ENCODE peak calls at places on chromosome 1, in six cellular contexts. One of them, this sample, is unnamed.

GRCh38 chr1:9384751-9385245 is 92.1 kb downstream of the SPSB1 start:
- DNase-seq in GM12891: no peak
- DNase-seq in HepG2: no peak
- DNase-seq in GM12878: no peak
- DNase-seq in K562: no peak
- DNase-seq in H1: no peak
- DNase-seq in this sample: no peak

GRCh38 chr1:207890136-207890738 is 20.7 kb downstream of the CD34 start:
- DNase-seq in GM12891: no peak
- DNase-seq in HepG2: no peak
- DNase-seq in GM12878: no peak
- DNase-seq in K562: no peak
- DNase-seq in H1: no peak
- DNase-seq in this sample: no peak

GRCh38 chr1:41479808-41480160 is 4.7 kb downstream of the EDN2 start:
- DNase-seq in GM12891: no peak
- DNase-seq in HepG2: no peak
- DNase-seq in GM12878: no peak
- DNase-seq in K562: no peak
- DNase-seq in H1: no peak
- DNase-seq in this sample: no peak

GRCh38 chr1:189939967-189940366 is 537.7 kb downstream of the BRINP3 start:
- DNase-seq in GM12891: no peak
- DNase-seq in HepG2: no peak
- DNase-seq in GM12878: no peak
- DNase-seq in K562: no peak
- DNase-seq in H1: no peak
- DNase-seq in this sample: no peak

GRCh38 chr1:3067301-3067670 is 1.7 kb upstream of the PRDM16 start:
- DNase-seq in GM12891: no peak
- DNase-seq in HepG2: no peak
- DNase-seq in GM12878: no peak
- DNase-seq in K562: no peak
- DNase-seq in H1: peak; percentile 58
- DNase-seq in this sample: no peak

GRCh38 chr1:240496941-240497340 is 115.0 kb downstream of the GREM2 start:
- DNase-seq in GM12891: no peak
- DNase-seq in HepG2: no peak
- DNase-seq in GM12878: no peak
- DNase-seq in K562: no peak
- DNase-seq in H1: no peak
- DNase-seq in this sample: no peak

GRCh38 chr1:21277178-21277577 is 13.1 kb downstream of the ECE1 start:
- DNase-seq in GM12891: no peak
- DNase-seq in HepG2: no peak
- DNase-seq in GM12878: no peak
- DNase-seq in K562: no peak
- DNase-seq in H1: no peak
- DNase-seq in this sample: no peak

GRCh38 chr1:34928066-34928864 is 1.2 kb downstream of the DLGAP3 start:
- DNase-seq in GM12891: no peak
- DNase-seq in HepG2: no peak
- DNase-seq in GM12878: no peak
- DNase-seq in K562: no peak
- DNase-seq in H1: no peak
- DNase-seq in this sample: no peak

GRCh38 chr1:186208405-186209129 is 166.5 kb downstream of the TPR start:
- DNase-seq in GM12891: no peak
- DNase-seq in HepG2: no peak
- DNase-seq in GM12878: no peak
- DNase-seq in K562: no peak
- DNase-seq in H1: no peak
- DNase-seq in this sample: no peak

GRCh38 chr1:152459596-152460528 is 45.8 kb upstream of the CRNN start:
- DNase-seq in GM12891: peak; percentile 34
- DNase-seq in HepG2: peak; percentile 51
- DNase-seq in GM12878: peak; percentile 84
- DNase-seq in K562: peak; percentile 66
- DNase-seq in H1: peak; percentile 62
- DNase-seq in this sample: peak; percentile 34

GRCh38 chr1:27650527-27651175 is 15.7 kb upstream of the FGR start:
- DNase-seq in GM12891: no peak
- DNase-seq in HepG2: peak; percentile 43
- DNase-seq in GM12878: no peak
- DNase-seq in K562: no peak
- DNase-seq in H1: no peak
- DNase-seq in this sample: no peak

GRCh38 chr1:91583326-91583755 is 82.7 kb downstream of the CDC7 start:
- DNase-seq in GM12891: no peak
- DNase-seq in HepG2: no peak
- DNase-seq in GM12878: no peak
- DNase-seq in K562: no peak
- DNase-seq in H1: no peak
- DNase-seq in this sample: no peak

GRCh38 chr1:29379438-29380073 is 143.2 kb downstream of the PTPRU start:
- DNase-seq in GM12891: no peak
- DNase-seq in HepG2: peak; percentile 53
- DNase-seq in GM12878: peak; percentile 2
- DNase-seq in K562: peak; percentile 64
- DNase-seq in H1: peak; percentile 68
- DNase-seq in this sample: no peak

GRCh38 chr1:178057863-178058576 is 35.9 kb upstream of the RASAL2 start:
- DNase-seq in GM12891: no peak
- DNase-seq in HepG2: no peak
- DNase-seq in GM12878: no peak
- DNase-seq in K562: no peak
- DNase-seq in H1: no peak
- DNase-seq in this sample: no peak

DNA sequence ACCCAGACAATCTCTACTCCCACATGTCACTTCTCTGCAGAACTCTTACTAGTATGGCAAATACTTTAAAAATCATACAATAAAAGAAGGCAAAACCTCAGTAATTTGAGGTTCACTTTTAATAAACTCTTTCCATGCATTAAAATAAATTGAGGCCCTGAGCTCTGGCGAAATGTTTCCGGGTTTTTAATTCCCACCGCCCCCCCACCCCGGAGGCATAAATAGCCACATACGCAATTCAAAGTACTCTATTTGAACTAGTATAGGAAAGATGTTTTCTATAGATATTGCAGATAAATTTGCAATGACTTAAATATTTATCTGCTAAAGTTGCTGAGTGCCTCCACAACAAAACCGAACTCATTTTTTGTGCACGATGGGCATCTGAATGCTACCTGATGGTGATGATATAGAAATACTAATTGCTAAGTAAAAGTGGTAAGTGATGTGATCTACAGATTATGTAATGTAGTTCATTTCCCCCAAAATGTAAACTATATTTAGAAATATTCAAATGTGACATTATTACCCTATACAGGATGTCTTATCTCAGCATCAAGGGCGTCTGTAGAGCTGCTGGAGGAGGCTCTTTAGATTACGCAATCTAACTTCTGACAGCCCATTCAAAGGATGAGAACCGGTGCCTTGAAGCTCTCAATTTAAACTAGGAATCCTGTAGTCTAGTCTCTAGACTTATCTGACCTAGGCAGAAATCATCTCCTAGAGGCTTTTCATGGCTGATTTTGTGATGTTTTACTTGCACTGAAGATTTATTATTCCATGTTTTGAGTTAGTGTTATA is 8.6 kb downstream of the IRF2BP2 start:
- DNase-seq in GM12891: no peak
- DNase-seq in HepG2: peak; percentile 64
- DNase-seq in GM12878: no peak
- DNase-seq in K562: peak; percentile 54
- DNase-seq in H1: no peak
- DNase-seq in this sample: no peak
- TF ChIP-seq POLR2AphosphoS5 in GM12891: peak; percentile 51
- TF ChIP-seq POLR2AphosphoS5 in HepG2: peak; percentile 73
- TF ChIP-seq POLR2AphosphoS5 in GM12878: peak; percentile 59
- TF ChIP-seq POLR2AphosphoS5 in K562: peak; percentile 48
- TF ChIP-seq POLR2AphosphoS5 in H1: no peak
- TF ChIP-seq POLR2AphosphoS5 in this sample: no peak

GRCh38 chr1:114758251-114758832 is 558 bp upstream of the CSDE1 start:
- DNase-seq in GM12891: no peak
- DNase-seq in HepG2: peak; percentile 7
- DNase-seq in GM12878: no peak
- DNase-seq in K562: no peak
- DNase-seq in H1: no peak
- DNase-seq in this sample: no peak

GRCh38 chr1:114756009-114756892 is 1.5 kb downstream of the CSDE1 start:
- DNase-seq in GM12891: no peak
- DNase-seq in HepG2: no peak
- DNase-seq in GM12878: peak; percentile 54
- DNase-seq in K562: no peak
- DNase-seq in H1: no peak
- DNase-seq in this sample: no peak

GRCh38 chr1:114756949-114757454 is 782 bp downstream of the CSDE1 start:
- DNase-seq in GM12891: no peak
- DNase-seq in HepG2: peak; percentile 49
- DNase-seq in GM12878: no peak
- DNase-seq in K562: no peak
- DNase-seq in H1: no peak
- DNase-seq in this sample: no peak

GRCh38 chr1:114755006-114755936 is 2.5 kb downstream of the CSDE1 start:
- DNase-seq in GM12891: no peak
- DNase-seq in HepG2: no peak
- DNase-seq in GM12878: no peak
- DNase-seq in K562: no peak
- DNase-seq in H1: no peak
- DNase-seq in this sample: no peak

DNA sequence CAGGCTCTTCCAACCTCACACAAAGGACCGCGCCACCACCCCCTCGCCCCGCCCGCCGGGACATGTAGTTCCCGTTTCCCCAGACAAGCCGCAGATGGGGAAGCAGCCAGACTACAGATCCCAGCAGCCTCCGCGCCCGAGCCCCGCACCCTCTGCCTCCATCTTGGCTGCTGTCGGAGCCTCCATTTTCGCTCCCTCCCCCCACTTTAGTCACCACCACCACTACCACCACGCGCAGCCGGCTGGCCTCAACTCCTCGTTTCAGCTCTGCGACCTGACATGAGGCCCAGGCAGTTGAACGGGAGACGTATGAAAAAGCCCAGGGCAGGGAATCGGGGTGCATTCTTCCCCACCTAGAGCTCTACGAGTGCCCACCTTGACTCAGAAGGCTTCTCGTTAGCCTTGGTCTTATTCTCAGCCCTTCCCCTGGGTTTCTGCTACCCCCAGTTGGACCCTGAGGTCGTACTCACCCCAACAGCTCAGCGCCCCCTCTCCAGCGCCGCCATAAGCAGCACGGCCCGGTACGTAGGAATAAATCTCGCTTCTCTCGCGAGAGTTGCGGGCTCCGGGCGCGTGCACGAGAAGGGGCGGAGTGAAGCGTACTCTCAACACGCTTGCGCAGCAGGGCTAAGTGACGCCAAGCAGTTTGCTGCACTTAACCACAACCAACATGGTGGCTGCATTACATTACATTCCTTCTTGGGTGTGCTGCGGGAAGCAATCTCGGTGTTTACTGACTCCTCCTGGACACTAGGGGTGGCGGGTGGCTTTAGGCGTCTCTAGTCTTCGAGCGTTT is at the start of gene CSDE1:
- DNase-seq in GM12891: peak; percentile 61
- DNase-seq in HepG2: peak; percentile 98
- DNase-seq in GM12878: peak; percentile 93
- DNase-seq in K562: peak; percentile 95
- DNase-seq in H1: peak; percentile 95
- DNase-seq in this sample: peak; percentile 71
- TF ChIP-seq POLR2A in GM12891: peak; percentile 96
- TF ChIP-seq POLR2A in HepG2: peak; percentile 97
- TF ChIP-seq POLR2A in GM12878: peak; percentile 98
- TF ChIP-seq POLR2A in K562: peak; percentile 99
- TF ChIP-seq POLR2A in H1: peak; percentile 95
- TF ChIP-seq POLR2A in this sample: peak; percentile 96

GRCh38 chr1:95309031-95309459 is 75.0 kb downstream of the RWDD3 start:
- DNase-seq in GM12891: no peak
- DNase-seq in HepG2: peak; percentile 32
- DNase-seq in GM12878: no peak
- DNase-seq in K562: peak; percentile 44
- DNase-seq in H1: no peak
- DNase-seq in this sample: no peak
- TF ChIP-seq TAF1 in GM12891: no peak
- TF ChIP-seq TAF1 in HepG2: no peak
- TF ChIP-seq TAF1 in GM12878: no peak
- TF ChIP-seq TAF1 in K562: no peak
- TF ChIP-seq TAF1 in H1: no peak
- TF ChIP-seq TAF1 in this sample: no peak

GRCh38 chr1:153921803-153922075 is 1.0 kb downstream of the GATAD2B start:
- DNase-seq in GM12891: no peak
- DNase-seq in HepG2: no peak
- DNase-seq in GM12878: no peak
- DNase-seq in K562: no peak
- DNase-seq in H1: no peak
- DNase-seq in this sample: no peak

GRCh38 chr1:153922076-153922837 is 515 bp downstream of the GATAD2B start:
- DNase-seq in GM12891: peak; percentile 41
- DNase-seq in HepG2: peak; percentile 51
- DNase-seq in GM12878: no peak
- DNase-seq in K562: peak; percentile 87
- DNase-seq in H1: peak; percentile 60
- DNase-seq in this sample: peak; percentile 52

GRCh38 chr1:153921080-153921802 is 1.5 kb downstream of the GATAD2B start:
- DNase-seq in GM12891: no peak
- DNase-seq in HepG2: no peak
- DNase-seq in GM12878: no peak
- DNase-seq in K562: peak; percentile 5
- DNase-seq in H1: no peak
- DNase-seq in this sample: no peak

GRCh38 chr1:153919879-153920852 is 2.6 kb downstream of the GATAD2B start:
- DNase-seq in GM12891: no peak
- DNase-seq in HepG2: no peak
- DNase-seq in GM12878: no peak
- DNase-seq in K562: peak; percentile 11
- DNase-seq in H1: no peak
- DNase-seq in this sample: no peak

DNA sequence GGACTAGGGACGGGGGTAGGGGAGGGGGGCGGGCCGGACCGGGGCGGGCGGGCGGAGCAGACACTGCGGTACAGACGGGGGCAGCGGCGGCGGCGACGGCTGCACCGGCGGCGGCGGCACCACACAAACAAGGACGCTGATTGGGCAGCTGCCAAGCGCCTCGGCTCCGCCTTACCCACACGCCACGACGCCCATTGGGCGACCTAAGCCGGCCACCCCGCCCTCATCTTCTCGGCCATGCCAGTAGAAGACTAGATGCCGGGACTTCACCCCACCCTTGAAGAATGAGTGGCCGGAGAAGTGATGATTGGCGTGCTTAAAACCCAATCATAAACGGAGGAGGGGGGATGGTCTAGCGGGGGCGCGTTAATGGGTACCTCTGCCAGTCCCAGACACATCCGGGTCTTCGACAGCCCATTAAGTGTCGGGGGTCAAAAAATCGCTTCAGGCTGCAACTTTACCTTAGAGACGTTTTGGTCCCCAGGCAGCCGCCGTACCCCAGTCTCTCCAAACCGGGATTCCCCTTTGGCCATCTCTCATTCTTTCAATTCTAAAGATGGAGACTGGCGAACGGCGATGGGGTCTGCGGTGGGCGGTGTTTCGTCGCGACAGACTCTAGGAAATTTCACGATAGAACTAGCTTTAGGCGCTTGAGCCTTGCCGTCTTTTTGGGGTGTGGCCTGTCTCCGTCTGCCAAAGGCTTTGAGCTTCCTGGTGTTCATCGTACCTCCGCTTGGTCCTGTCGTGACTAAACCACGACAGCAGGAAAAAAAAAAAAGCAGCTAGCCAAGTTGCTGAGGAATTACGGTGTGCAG is at the start of gene GATAD2B:
- DNase-seq in GM12891: peak; percentile 82
- DNase-seq in HepG2: peak; percentile 99
- DNase-seq in GM12878: peak; percentile 100
- DNase-seq in K562: peak; percentile 95
- DNase-seq in H1: peak; percentile 96
- DNase-seq in this sample: peak; percentile 91
- TF ChIP-seq POLR2AphosphoS5 in GM12891: peak; percentile 74
- TF ChIP-seq POLR2AphosphoS5 in HepG2: peak; percentile 78
- TF ChIP-seq POLR2AphosphoS5 in GM12878: peak; percentile 79
- TF ChIP-seq POLR2AphosphoS5 in K562: no peak
- TF ChIP-seq POLR2AphosphoS5 in H1: no peak
- TF ChIP-seq POLR2AphosphoS5 in this sample: peak; percentile 64

This sample was measured in GM12892.